ENCODE peak calls at places on chromosomes 16 and 17, in four cellular contexts. One of them, this sample, is unnamed.

GRCh38 chr16:27374794-27375499 is 27.0 kb upstream of the IL21R start:
- DNase-seq in EL: peak
- DNase-seq in DMS79 treated with DMSO at 0.1 percent for 48 hours: no peak
- DNase-seq in HuH-7: peak
- DNase-seq in this sample: peak

GRCh38 chr16:67716097-67716496 is 3.0 kb downstream of the GFOD2 start:
- DNase-seq in EL: no peak
- DNase-seq in HuH-7: peak
- DNase-seq in DMS79 treated with DMSO at 0.1 percent for 48 hours: no peak
- DNase-seq in this sample: no peak

GRCh38 chr17:45958307-45958706 is 40.7 kb upstream of the STH start:
- DNase-seq in DMS79 treated with DMSO at 0.1 percent for 48 hours: no peak
- DNase-seq in HuH-7: no peak
- DNase-seq in EL: no peak
- DNase-seq in this sample: no peak

GRCh38 chr17:45107286-45107685 is 25.0 kb downstream of the PLCD3 start:
- DNase-seq in HuH-7: no peak
- DNase-seq in EL: no peak
- DNase-seq in DMS79 treated with DMSO at 0.1 percent for 48 hours: no peak
- DNase-seq in this sample: no peak

GRCh38 chr17:47279062-47279801 is 25.6 kb downstream of the ITGB3 start:
- DNase-seq in EL: peak
- DNase-seq in DMS79 treated with DMSO at 0.1 percent for 48 hours: no peak
- DNase-seq in HuH-7: no peak
- DNase-seq in this sample: no peak

GRCh38 chr16:87297918-87298631 is 19.1 kb downstream of the C16orf95 start:
- DNase-seq in EL: peak
- DNase-seq in HuH-7: peak
- DNase-seq in DMS79 treated with DMSO at 0.1 percent for 48 hours: no peak
- DNase-seq in this sample: peak

GRCh38 chr17:41914358-41914766 is 4.4 kb downstream of the ACLY start:
- DNase-seq in EL: no peak
- DNase-seq in HuH-7: peak
- DNase-seq in DMS79 treated with DMSO at 0.1 percent for 48 hours: no peak
- DNase-seq in this sample: peak

GRCh38 chr17:58306131-58306951 is 22.3 kb downstream of the TSPOAP1 start:
- DNase-seq in EL: no peak
- DNase-seq in HuH-7: no peak
- DNase-seq in DMS79 treated with DMSO at 0.1 percent for 48 hours: no peak
- DNase-seq in this sample: no peak

GRCh38 chr16:77881355-77882003 is 93.1 kb downstream of the VAT1L start:
- DNase-seq in DMS79 treated with DMSO at 0.1 percent for 48 hours: no peak
- DNase-seq in EL: no peak
- DNase-seq in HuH-7: no peak
- DNase-seq in this sample: no peak

This sample was measured in HepG2.